ENCODE peak calls at places on chromosomes 11 and 22, in six cellular contexts. P is IMR-90; N is astrocyte of the spinal cord; B is tibial nerve; K is AML-193; G is activated T-cell treated with anti-CD3 and anti-CD28 coated beads, Interleukin-2, amount 50 U/mL, for 72 hours. V is an unnamed sample.

GRCh38 chr11:107785401-107785800 is 73.2 kb downstream of the SLC35F2 start:
- DNase-seq in P (peak), N (no peak), B (no peak), K (no peak), G (peak), V (no peak)

GRCh38 chr22:33018232-33018864 is 39.8 kb downstream of the SYN3 start:
- DNase-seq in P (peak), N (peak), B (peak), K (peak), G (peak), V (peak)

GRCh38 chr22:49570032-49570848 is 257.4 kb downstream of the BRD1 start:
- DNase-seq in P (no peak), N (no peak), B (no peak), K (no peak), G (no peak), V (no peak)

GRCh38 chr22:43273902-43274484 is 69.2 kb downstream of the SCUBE1 start:
- DNase-seq in P (peak), N (peak), B (no peak), K (peak), G (peak), V (no peak)

GRCh38 chr22:46013460-46014416 is 36.8 kb upstream of the WNT7B start:
- DNase-seq in P (peak), N (peak), B (peak), K (peak), G (peak), V (peak)

GRCh38 chr11:126661051-126661450 is 305.6 kb downstream of the ST3GAL4 start:
- DNase-seq in P (no peak), N (no peak), B (no peak), K (no peak), G (no peak), V (no peak)

GRCh38 chr11:80107415-80107814 is 666.6 kb upstream of the TENM4 start:
- DNase-seq in P (no peak), N (no peak), B (no peak), K (no peak), G (no peak), V (no peak)

GRCh38 chr22:20111045-20111688 is 4.7 kb upstream of the RANBP1 start:
- DNase-seq in P (peak), N (peak), B (no peak), K (no peak), G (peak), V (no peak)

GRCh38 chr11:114827043-114827442 is 148.7 kb downstream of the NXPE2 start:
- DNase-seq in P (no peak), N (no peak), B (no peak), K (no peak), G (no peak), V (no peak)

GRCh38 chr22:29080061-29080975 is 7.5 kb downstream of the KREMEN1 start:
- DNase-seq in P (no peak), N (no peak), B (peak), K (no peak), G (no peak), V (no peak)

GRCh38 chr22:36305813-36306212 is 52.9 kb downstream of the APOL1 start:
- DNase-seq in P (no peak), N (no peak), B (no peak), K (no peak), G (no peak), V (no peak)

GRCh38 chr11:65868076-65868667 is 4.4 kb downstream of the EFEMP2 start:
- DNase-seq in P (no peak), N (no peak), B (no peak), K (no peak), G (no peak), V (no peak)

GRCh38 chr11:57493507-57494503 is 21.7 kb downstream of the SLC43A1 start:
- DNase-seq in P (peak), N (peak), B (peak), K (no peak), G (peak), V (no peak)

GRCh38 chr11:70637949-70638598 is 239.7 kb downstream of the CTTN start:
- DNase-seq in P (no peak), N (no peak), B (no peak), K (no peak), G (no peak), V (no peak)

GRCh38 chr22:50118557-50119168 is 28.9 kb downstream of the MOV10L1 start:
- DNase-seq in P (peak), N (peak), B (no peak), K (no peak), G (no peak), V (peak)

GRCh38 chr22:42990131-42990838 is 24.7 kb downstream of the PACSIN2 start:
- DNase-seq in P (peak), N (peak), B (no peak), K (no peak), G (no peak), V (peak)

GRCh38 chr22:36823177-36823839 is 6.5 kb upstream of the PVALB start:
- DNase-seq in P (peak), N (no peak), B (no peak), K (no peak), G (no peak), V (peak)

GRCh38 chr11:110093407-110094297 is 460 bp downstream of the ZC3H12C start:
- DNase-seq in P (peak), N (peak), B (peak), K (no peak), G (peak), V (no peak)

GRCh38 chr11:93791493-93791892 is 7.4 kb downstream of the MED17 start:
- DNase-seq in P (no peak), N (no peak), B (no peak), K (no peak), G (no peak), V (no peak)

GRCh38 chr22:45571089-45571488 is 68.4 kb downstream of the FBLN1 start:
- DNase-seq in P (no peak), N (no peak), B (no peak), K (no peak), G (no peak), V (no peak)

GRCh38 chr11:60777572-60777971 is 7.6 kb upstream of the MS4A10 start:
- DNase-seq in P (peak), N (peak), B (no peak), K (no peak), G (no peak), V (no peak)

GRCh38 chr22:45218974-45219373 is 21.7 kb downstream of the KIAA0930 start:
- DNase-seq in P (peak), N (no peak), B (no peak), K (no peak), G (peak), V (no peak)

GRCh38 chr11:14617241-14618027 is 26.2 kb upstream of the PDE3B start:
- DNase-seq in P (no peak), N (no peak), B (no peak), K (no peak), G (no peak), V (no peak)

GRCh38 chr22:24969588-24970301 is 17.2 kb downstream of the KIAA1671 start:
- DNase-seq in P (no peak), N (peak), B (peak), K (no peak), G (no peak), V (no peak)

GRCh38 chr11:69699213-69699612 is 4.6 kb downstream of the FGF19 start:
- DNase-seq in P (no peak), N (no peak), B (no peak), K (no peak), G (no peak), V (no peak)

GRCh38 chr11:61955031-61955415 is 4.9 kb downstream of the BEST1 start:
- DNase-seq in P (peak), N (peak), B (peak), K (peak), G (no peak), V (no peak)

GRCh38 chr11:97905101-97905500 is 1115.6 kb upstream of the CNTN5 start:
- DNase-seq in P (no peak), N (no peak), B (no peak), K (no peak), G (no peak), V (no peak)

GRCh38 chr11:46668480-46669085 is 31.8 kb downstream of the ARHGAP1 start:
- DNase-seq in P (no peak), N (no peak), B (no peak), K (no peak), G (no peak), V (no peak)

GRCh38 chr22:19714320-19715252 is at the start of gene SEPTIN5:
- DNase-seq in P (no peak), N (no peak), B (no peak), K (no peak), G (no peak), V (no peak)

GRCh38 chr11:76579047-76579751 is 91.3 kb downstream of the LRRC32 start:
- DNase-seq in P (no peak), N (peak), B (no peak), K (no peak), G (no peak), V (peak)

GRCh38 chr22:47090591-47091240 is 328.3 kb downstream of the TBC1D22A start:
- DNase-seq in P (peak), N (peak), B (no peak), K (no peak), G (peak), V (no peak)

V was measured in smooth muscle cell of the brain vasculature.